ENCODE peak calls at places on chromosomes 2 and 18, in four cellular contexts. M is activated CD8-positive, alpha-beta memory T cell treated with anti-CD3 and anti-CD28 coated beads, Interleukin-2, amount 50 U/mL, for 4 hours; R is foreskin fibroblast; S is chondrocyte. U is an unnamed sample.

GRCh38 chr2:183892315-183892941 is 705.9 kb upstream of the ZNF804A start:
- DNase-seq in S (peak; percentile 87), M (no peak), R (no peak), U (peak; percentile 76)

GRCh38 chr2:226608393-226608955 is 191.1 kb downstream of the IRS1 start:
- DNase-seq in S (no peak), M (no peak), R (no peak), U (no peak)

GRCh38 chr2:181317511-181317910 is 139.7 kb upstream of the ITGA4 start:
- DNase-seq in S (no peak), R (no peak), M (no peak), U (no peak)

GRCh38 chr18:12589419-12589818 is 68.5 kb downstream of the SPIRE1 start:
- DNase-seq in M (no peak), S (no peak), R (no peak), U (no peak)

GRCh38 chr18:62526098-62527025 is 3.5 kb downstream of the ZCCHC2 start:
- DNase-seq in M (peak; percentile 71), S (no peak), R (peak; percentile 95), U (peak; percentile 95)

GRCh38 chr2:240522406-240522805 is 35.4 kb downstream of the ANKMY1 start:
- DNase-seq in S (no peak), R (no peak), M (no peak), U (peak; percentile 31)

GRCh38 chr2:238684362-238685326 is 163.2 kb upstream of the TWIST2 start:
- DNase-seq in R (peak; percentile 99), S (no peak), M (no peak), U (peak; percentile 88)

GRCh38 chr18:47801817-47802216 is 128.6 kb downstream of the SMAD2 start:
- DNase-seq in R (no peak), S (no peak), M (no peak), U (no peak)

GRCh38 chr2:156476516-156477206 is 40.5 kb downstream of the GPD2 start:
- DNase-seq in S (no peak), M (no peak), R (peak; percentile 62), U (no peak)

GRCh38 chr18:8786766-8787670 is 81.7 kb downstream of the MTCL1 start:
- DNase-seq in S (no peak), M (no peak), R (no peak), U (no peak)

GRCh38 chr2:223075301-223076270 is 23.6 kb downstream of the KCNE4 start:
- DNase-seq in M (no peak), S (no peak), R (no peak), U (no peak)

GRCh38 chr2:165238295-165238694 is 919 bp upstream of the SCN2A start:
- DNase-seq in M (no peak), R (peak; percentile 51), S (no peak), U (no peak)

U was measured in posterior vena cava.